ENCODE peak calls at places on chromosomes 3 and 15, in seven cellular contexts. W is OCI-LY7, F is right atrium auricular region, Y is cardiac fibroblast, O is WERI-Rb-1, Q is astrocyte of the spinal cord, V is natural killer cell. K is an unnamed sample.

GRCh38 chr3:46863261-46863782 is at the start of gene MYL3:
- DNase-seq in Y (no peak), F (no peak), W (no peak), O (no peak), V (no peak), Q (no peak), K (no peak)

GRCh38 chr3:150412599-150413069 is 4.5 kb downstream of the TSC22D2 start:
- DNase-seq in Y (peak; percentile 89), V (no peak), W (peak; percentile 29), F (no peak), O (no peak), Q (peak; percentile 77), K (peak; percentile 29)

GRCh38 chr15:23420806-23421575 is 26.1 kb downstream of the GOLGA6L2 start:
- DNase-seq in Q (no peak), Y (no peak), O (no peak), F (no peak), V (no peak), W (no peak), K (no peak)

GRCh38 chr3:98779936-98780335 is 16.8 kb downstream of the ST3GAL6 start:
- DNase-seq in Y (peak; percentile 87), W (no peak), O (no peak), V (no peak), Q (peak; percentile 54), F (no peak), K (no peak)

GRCh38 chr15:93331545-93332117 is 242.6 kb upstream of the RGMA start:
- DNase-seq in Y (no peak), V (no peak), W (no peak), F (no peak), Q (no peak), O (no peak), K (no peak)

GRCh38 chr3:165523801-165524200 is 313.4 kb downstream of the BCHE start:
- DNase-seq in Q (peak; percentile 82), V (no peak), Y (peak; percentile 51), F (no peak), O (no peak), W (no peak), K (no peak)

GRCh38 chr15:50633653-50634052 is 52.9 kb downstream of the TRPM7 start:
- DNase-seq in Q (peak; percentile 4), Y (peak; percentile 53), V (no peak), O (no peak), W (no peak), F (no peak), K (no peak)

GRCh38 chr3:2262204-2262603 is 163.5 kb downstream of the CNTN4 start:
- DNase-seq in F (no peak), V (no peak), O (no peak), Q (no peak), W (no peak), Y (no peak), K (no peak)

GRCh38 chr3:73203633-73204032 is 142.2 kb downstream of the EBLN2 start:
- DNase-seq in Q (no peak), V (no peak), F (no peak), W (no peak), O (no peak), Y (no peak), K (no peak)

GRCh38 chr3:113266738-113267137 is 55.4 kb downstream of the BOC start:
- DNase-seq in F (no peak), Y (no peak), Q (no peak), O (no peak), V (no peak), W (no peak), K (no peak)

GRCh38 chr3:188706599-188706998 is 465.2 kb upstream of the TPRG1 start:
- DNase-seq in F (no peak), V (no peak), Y (peak; percentile 19), O (no peak), Q (no peak), W (no peak), K (no peak)

GRCh38 chr3:111541911-111542483 is at the start of gene CD96:
- DNase-seq in W (no peak), Y (peak; percentile 38), F (no peak), O (no peak), V (peak; percentile 35), Q (peak; percentile 26), K (no peak)

GRCh38 chr3:123819949-123820348 is 64.2 kb downstream of the MYLK start:
- DNase-seq in W (no peak), Q (no peak), V (no peak), O (no peak), F (no peak), Y (no peak), K (no peak)

GRCh38 chr15:39918688-39919385 is 1.2 kb downstream of the GPR176 start:
- DNase-seq in Q (peak; percentile 85), Y (peak; percentile 94), O (no peak), F (no peak), V (no peak), W (no peak), K (no peak)

GRCh38 chr3:126936853-126937395 is 46.0 kb upstream of the PLXNA1 start:
- DNase-seq in O (no peak), W (no peak), V (no peak), Q (no peak), F (no peak), Y (no peak), K (no peak)

GRCh38 chr3:195873971-195874370 is 34.4 kb downstream of the TNK2 start:
- DNase-seq in O (no peak), Q (peak; percentile 26), Y (peak; percentile 47), W (no peak), F (no peak), V (no peak), K (no peak)

GRCh38 chr3:64188810-64189560 is 36.3 kb downstream of the PRICKLE2 start:
- DNase-seq in Q (peak; percentile 86), O (no peak), Y (peak; percentile 90), F (peak; percentile 68), V (no peak), W (no peak), K (no peak)

GRCh38 chr3:124829175-124829818 is 57.9 kb downstream of the ITGB5 start:
- DNase-seq in Y (peak; percentile 50), O (no peak), W (no peak), V (no peak), F (peak; percentile 80), Q (no peak), K (no peak)

GRCh38 chr3:100844063-100844936 is 135.0 kb downstream of the TFG start:
- DNase-seq in W (no peak), Y (no peak), V (no peak), F (no peak), Q (no peak), O (no peak), K (no peak)

GRCh38 chr3:100852882-100853281 is 140.3 kb downstream of the ABI3BP start:
- DNase-seq in W (no peak), F (no peak), O (no peak), V (no peak), Q (no peak), Y (no peak), K (no peak)

GRCh38 chr3:100850721-100851120 is 141.4 kb downstream of the TFG start:
- DNase-seq in Q (no peak), V (no peak), O (no peak), F (no peak), W (no peak), Y (no peak), K (no peak)

DNA sequence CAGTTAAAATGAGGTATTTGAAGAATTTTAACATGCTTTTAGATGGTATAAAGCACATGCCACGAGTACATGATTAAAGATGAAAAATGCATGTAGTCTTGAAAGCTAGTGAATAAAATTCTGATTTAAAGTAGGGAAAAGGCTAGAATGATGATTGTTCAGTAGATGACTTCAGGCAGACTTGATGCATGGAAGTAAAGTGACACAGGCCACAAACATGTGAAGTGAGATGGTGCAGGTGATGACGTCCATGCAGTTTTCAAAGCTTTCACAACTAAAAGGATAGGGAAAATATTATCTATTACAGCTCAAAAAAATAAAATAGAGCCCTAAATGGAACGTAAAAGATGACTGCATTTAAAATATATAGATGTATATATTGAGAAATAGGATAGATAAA is 140.9 kb downstream of the TFG start:
- DNase-seq in F (no peak), W (no peak), V (no peak), Q (no peak), O (no peak), Y (no peak), K (no peak)
- TF ChIP-seq CTCF in F (no peak), W (no peak), V (no peak), Q (no peak), O (no peak), Y (no peak), K (no peak)

DNA sequence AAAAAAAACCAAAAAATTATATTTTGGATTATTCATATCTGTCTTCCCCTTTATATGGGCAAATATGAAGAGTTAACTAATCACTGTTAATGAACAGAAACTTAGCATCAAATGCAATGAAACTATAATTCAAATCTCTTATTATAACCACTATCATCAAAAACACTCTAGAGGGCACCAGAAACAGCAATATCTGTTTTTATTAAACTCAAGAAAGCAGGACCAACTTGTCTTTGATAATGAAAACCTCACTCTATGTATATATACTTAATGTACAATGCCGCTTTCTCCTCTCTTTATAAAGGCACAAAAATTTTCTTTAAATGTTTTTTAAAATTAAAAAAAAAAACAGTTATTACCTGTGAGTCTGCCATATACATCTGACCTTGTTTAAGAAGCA is 92.7 kb downstream of the UACA start:
- DNase-seq in F (no peak), Y (peak; percentile 36), O (no peak), Q (peak; percentile 27), W (no peak), V (no peak), K (no peak)
- TF ChIP-seq CTCF in F (peak; percentile 27), Y (no peak), O (no peak), Q (peak; percentile 11), W (peak; percentile 57), V (peak; percentile 64), K (no peak)

GRCh38 chr3:152331975-152332374 is 63.2 kb downstream of the MBNL1 start:
- DNase-seq in W (no peak), O (no peak), Q (no peak), Y (peak; percentile 50), F (no peak), V (no peak), K (no peak)
- TF ChIP-seq CTCF in W (no peak), O (no peak), Q (no peak), Y (no peak), F (no peak), V (no peak), K (no peak)

GRCh38 chr15:70854669-70854976 is 666 bp upstream of the LARP6 start:
- DNase-seq in O (no peak), F (no peak), Q (no peak), Y (peak; percentile 77), W (no peak), V (no peak), K (peak; percentile 48)
- TF ChIP-seq CTCF in O (no peak), F (peak; percentile 45), Q (peak; percentile 17), Y (peak; percentile 18), W (no peak), V (no peak), K (peak; percentile 15)

DNA sequence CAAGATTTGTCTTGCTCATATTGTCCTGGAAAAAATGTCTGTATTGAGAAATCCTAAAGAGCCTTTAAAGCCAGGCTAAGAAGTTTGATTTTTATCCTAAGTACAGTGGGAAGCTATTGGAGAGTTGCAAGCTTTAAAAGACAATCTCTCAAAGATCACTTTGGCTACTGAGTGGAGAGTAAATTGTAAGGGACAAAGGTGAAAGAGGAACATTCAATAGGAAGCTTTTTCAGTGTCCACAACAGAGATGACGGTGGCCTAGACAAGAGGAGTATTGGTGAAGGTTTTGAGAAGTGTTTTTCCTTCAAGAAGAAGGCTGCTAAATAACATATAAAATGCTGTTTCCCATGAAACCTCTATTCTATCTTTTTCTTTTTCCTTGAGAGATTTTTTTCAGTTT is 249.5 kb upstream of the IL12A start:
- DNase-seq in Q (no peak), W (no peak), Y (no peak), O (no peak), F (no peak), V (no peak), K (no peak)
- TF ChIP-seq CTCF in Q (no peak), W (no peak), Y (no peak), O (no peak), F (no peak), V (no peak), K (no peak)

K was measured in GM13977.